ENCODE peak calls at places on chromosomes 12 and 14, in six cellular contexts. G, Y, V, O, W and T are unnamed samples.

GRCh38 chr12:6858796-6859195 is 6.8 kb downstream of the USP5 start:
- DNase-seq in W (no peak), V (no peak), Y (no peak), G (no peak), O (no peak), T (no peak)

GRCh38 chr14:36553650-36554260 is 28.7 kb downstream of the NKX2-8 start:
- DNase-seq in W (peak; percentile 1), V (peak; percentile 80), G (peak; percentile 42), Y (no peak), O (no peak), T (peak; percentile 15)

GRCh38 chr14:103731481-103731880 is 15.9 kb downstream of the ZFYVE21 start:
- DNase-seq in O (no peak), W (no peak), V (no peak), G (no peak), Y (no peak), T (no peak)

GRCh38 chr12:99093166-99093565 is 448.1 kb downstream of the APAF1 start:
- DNase-seq in Y (no peak), W (no peak), O (no peak), G (no peak), V (no peak), T (no peak)

GRCh38 chr12:8455727-8456360 is at the start of gene CLEC6A:
- DNase-seq in W (no peak), G (no peak), O (no peak), V (no peak), Y (no peak), T (no peak)

GRCh38 chr14:75826599-75826998 is 155.2 kb downstream of the TGFB3 start:
- DNase-seq in O (no peak), G (no peak), W (no peak), Y (no peak), V (peak; percentile 56), T (no peak)

GRCh38 chr12:42960087-42960527 is 370.6 kb upstream of the PRICKLE1 start:
- DNase-seq in V (no peak), W (no peak), Y (no peak), O (no peak), G (peak; percentile 76), T (no peak)

GRCh38 chr12:59834659-59835474 is 239.0 kb downstream of the SLC16A7 start:
- DNase-seq in V (peak; percentile 67), O (no peak), G (peak; percentile 15), Y (no peak), W (no peak), T (peak; percentile 19)

GRCh38 chr12:102816816-102817434 is 100.1 kb downstream of the PAH start:
- DNase-seq in G (peak; percentile 8), Y (no peak), W (no peak), O (no peak), V (peak; percentile 62), T (no peak)

GRCh38 chr12:13924286-13924685 is 57.1 kb downstream of the GRIN2B start:
- DNase-seq in G (no peak), W (no peak), V (no peak), O (no peak), Y (no peak), T (no peak)

GRCh38 chr12:101671157-101671791 is 26.2 kb upstream of the CHPT1 start:
- DNase-seq in Y (no peak), V (no peak), W (peak; percentile 29), O (peak; percentile 10), G (no peak), T (no peak)

GRCh38 chr12:118493962-118494361 is 117.6 kb downstream of the SUDS3 start:
- DNase-seq in G (no peak), O (no peak), Y (no peak), W (no peak), V (no peak), T (no peak)

GRCh38 chr14:64508215-64508776 is 3.7 kb downstream of the ZBTB1 start:
- DNase-seq in Y (no peak), O (no peak), W (no peak), V (no peak), G (no peak), T (no peak)

GRCh38 chr14:100652739-100653138 is 65.5 kb upstream of the BEGAIN start:
- DNase-seq in Y (no peak), V (no peak), G (no peak), W (no peak), O (no peak), T (peak; percentile 32)